ENCODE peak calls at places on chromosomes 7 and 10, in six cellular contexts. One of them, this sample, is unnamed.

GRCh38 chr10:133158756-133159610 is 1.0 kb upstream of the KNDC1 start:
- DNase-seq in AG10803: no peak
- DNase-seq in psoas muscle: no peak
- DNase-seq in sciatic nerve: peak
- DNase-seq in activated CD8-positive, alpha-beta memory T cell treated with anti-CD3 and anti-CD28 coated beads for 24 hours: peak
- DNase-seq in non-pigmented ciliary epithelial cell: no peak
- DNase-seq in this sample: no peak

GRCh38 chr10:86450806-86451603 is 70.6 kb downstream of the WAPL start:
- DNase-seq in AG10803: no peak
- DNase-seq in psoas muscle: no peak
- DNase-seq in sciatic nerve: no peak
- DNase-seq in activated CD8-positive, alpha-beta memory T cell treated with anti-CD3 and anti-CD28 coated beads for 24 hours: no peak
- DNase-seq in non-pigmented ciliary epithelial cell: no peak
- DNase-seq in this sample: no peak

GRCh38 chr10:48234807-48235206 is 39.7 kb downstream of the FRMPD2 start:
- DNase-seq in AG10803: no peak
- DNase-seq in psoas muscle: no peak
- DNase-seq in sciatic nerve: no peak
- DNase-seq in activated CD8-positive, alpha-beta memory T cell treated with anti-CD3 and anti-CD28 coated beads for 24 hours: no peak
- DNase-seq in non-pigmented ciliary epithelial cell: no peak
- DNase-seq in this sample: no peak

GRCh38 chr10:103554488-103555320 is 61.2 kb downstream of the NEURL1 start:
- DNase-seq in AG10803: peak
- DNase-seq in psoas muscle: peak
- DNase-seq in sciatic nerve: no peak
- DNase-seq in activated CD8-positive, alpha-beta memory T cell treated with anti-CD3 and anti-CD28 coated beads for 24 hours: no peak
- DNase-seq in non-pigmented ciliary epithelial cell: no peak
- DNase-seq in this sample: peak

GRCh38 chr10:110525349-110526260 is 27.9 kb downstream of the DUSP5 start:
- DNase-seq in AG10803: peak
- DNase-seq in psoas muscle: no peak
- DNase-seq in sciatic nerve: peak
- DNase-seq in activated CD8-positive, alpha-beta memory T cell treated with anti-CD3 and anti-CD28 coated beads for 24 hours: peak
- DNase-seq in non-pigmented ciliary epithelial cell: no peak
- DNase-seq in this sample: no peak

GRCh38 chr10:110774069-110775021 is 97.4 kb upstream of the PDCD4 start:
- DNase-seq in AG10803: peak
- DNase-seq in psoas muscle: no peak
- DNase-seq in sciatic nerve: no peak
- DNase-seq in activated CD8-positive, alpha-beta memory T cell treated with anti-CD3 and anti-CD28 coated beads for 24 hours: no peak
- DNase-seq in non-pigmented ciliary epithelial cell: peak
- DNase-seq in this sample: no peak

GRCh38 chr7:7816816-7817536 is 98.6 kb upstream of the RPA3 start:
- DNase-seq in AG10803: no peak
- DNase-seq in psoas muscle: no peak
- DNase-seq in sciatic nerve: no peak
- DNase-seq in activated CD8-positive, alpha-beta memory T cell treated with anti-CD3 and anti-CD28 coated beads for 24 hours: no peak
- DNase-seq in non-pigmented ciliary epithelial cell: no peak
- DNase-seq in this sample: no peak

GRCh38 chr7:33048257-33048656 is 14.3 kb downstream of the NT5C3A start:
- DNase-seq in AG10803: no peak
- DNase-seq in psoas muscle: no peak
- DNase-seq in sciatic nerve: no peak
- DNase-seq in activated CD8-positive, alpha-beta memory T cell treated with anti-CD3 and anti-CD28 coated beads for 24 hours: no peak
- DNase-seq in non-pigmented ciliary epithelial cell: no peak
- DNase-seq in this sample: no peak

GRCh38 chr10:20105931-20106330 is 289.7 kb downstream of the PLXDC2 start:
- DNase-seq in AG10803: peak
- DNase-seq in psoas muscle: no peak
- DNase-seq in sciatic nerve: no peak
- DNase-seq in activated CD8-positive, alpha-beta memory T cell treated with anti-CD3 and anti-CD28 coated beads for 24 hours: no peak
- DNase-seq in non-pigmented ciliary epithelial cell: peak
- DNase-seq in this sample: no peak

GRCh38 chr7:35482231-35482630 is 212.7 kb downstream of the HERPUD2 start:
- DNase-seq in AG10803: no peak
- DNase-seq in psoas muscle: no peak
- DNase-seq in sciatic nerve: no peak
- DNase-seq in activated CD8-positive, alpha-beta memory T cell treated with anti-CD3 and anti-CD28 coated beads for 24 hours: no peak
- DNase-seq in non-pigmented ciliary epithelial cell: no peak
- DNase-seq in this sample: no peak

GRCh38 chr10:52308251-52309031 is 5.6 kb upstream of the DKK1 start:
- DNase-seq in AG10803: peak
- DNase-seq in psoas muscle: peak
- DNase-seq in sciatic nerve: peak
- DNase-seq in activated CD8-positive, alpha-beta memory T cell treated with anti-CD3 and anti-CD28 coated beads for 24 hours: peak
- DNase-seq in non-pigmented ciliary epithelial cell: peak
- DNase-seq in this sample: no peak

GRCh38 chr10:12499066-12499465 is 149.7 kb downstream of the CAMK1D start:
- DNase-seq in AG10803: no peak
- DNase-seq in psoas muscle: no peak
- DNase-seq in sciatic nerve: no peak
- DNase-seq in activated CD8-positive, alpha-beta memory T cell treated with anti-CD3 and anti-CD28 coated beads for 24 hours: no peak
- DNase-seq in non-pigmented ciliary epithelial cell: no peak
- DNase-seq in this sample: no peak

GRCh38 chr10:5589963-5590511 is 65.3 kb downstream of the CALML3 start:
- DNase-seq in AG10803: peak
- DNase-seq in psoas muscle: no peak
- DNase-seq in sciatic nerve: no peak
- DNase-seq in activated CD8-positive, alpha-beta memory T cell treated with anti-CD3 and anti-CD28 coated beads for 24 hours: no peak
- DNase-seq in non-pigmented ciliary epithelial cell: no peak
- DNase-seq in this sample: no peak

GRCh38 chr10:77405771-77406241 is 231.8 kb downstream of the KCNMA1 start:
- DNase-seq in AG10803: peak
- DNase-seq in psoas muscle: peak
- DNase-seq in sciatic nerve: no peak
- DNase-seq in activated CD8-positive, alpha-beta memory T cell treated with anti-CD3 and anti-CD28 coated beads for 24 hours: no peak
- DNase-seq in non-pigmented ciliary epithelial cell: no peak
- DNase-seq in this sample: no peak

GRCh38 chr7:157427811-157428553 is 91.2 kb downstream of the DNAJB6 start:
- DNase-seq in AG10803: no peak
- DNase-seq in psoas muscle: peak
- DNase-seq in sciatic nerve: no peak
- DNase-seq in activated CD8-positive, alpha-beta memory T cell treated with anti-CD3 and anti-CD28 coated beads for 24 hours: no peak
- DNase-seq in non-pigmented ciliary epithelial cell: no peak
- DNase-seq in this sample: peak

GRCh38 chr10:69043931-69044531 is 43.9 kb upstream of the SRGN start:
- DNase-seq in AG10803: no peak
- DNase-seq in psoas muscle: no peak
- DNase-seq in sciatic nerve: no peak
- DNase-seq in activated CD8-positive, alpha-beta memory T cell treated with anti-CD3 and anti-CD28 coated beads for 24 hours: peak
- DNase-seq in non-pigmented ciliary epithelial cell: no peak
- DNase-seq in this sample: no peak

GRCh38 chr10:58577394-58577793 is 64.7 kb downstream of the BICC1 start:
- DNase-seq in AG10803: peak
- DNase-seq in psoas muscle: no peak
- DNase-seq in sciatic nerve: no peak
- DNase-seq in activated CD8-positive, alpha-beta memory T cell treated with anti-CD3 and anti-CD28 coated beads for 24 hours: no peak
- DNase-seq in non-pigmented ciliary epithelial cell: no peak
- DNase-seq in this sample: no peak

GRCh38 chr7:144834516-144835165 is 1.2 kb downstream of the TPK1 start:
- DNase-seq in AG10803: peak
- DNase-seq in psoas muscle: no peak
- DNase-seq in sciatic nerve: no peak
- DNase-seq in activated CD8-positive, alpha-beta memory T cell treated with anti-CD3 and anti-CD28 coated beads for 24 hours: no peak
- DNase-seq in non-pigmented ciliary epithelial cell: no peak
- DNase-seq in this sample: no peak

GRCh38 chr7:129454249-129454551 is 20.0 kb downstream of the STRIP2 start:
- DNase-seq in AG10803: no peak
- DNase-seq in psoas muscle: no peak
- DNase-seq in sciatic nerve: no peak
- DNase-seq in activated CD8-positive, alpha-beta memory T cell treated with anti-CD3 and anti-CD28 coated beads for 24 hours: no peak
- DNase-seq in non-pigmented ciliary epithelial cell: no peak
- DNase-seq in this sample: no peak

GRCh38 chr10:3756360-3756740 is 28.7 kb downstream of the KLF6 start:
- DNase-seq in AG10803: no peak
- DNase-seq in psoas muscle: no peak
- DNase-seq in sciatic nerve: no peak
- DNase-seq in activated CD8-positive, alpha-beta memory T cell treated with anti-CD3 and anti-CD28 coated beads for 24 hours: no peak
- DNase-seq in non-pigmented ciliary epithelial cell: no peak
- DNase-seq in this sample: no peak

GRCh38 chr7:27677912-27678612 is 15.4 kb upstream of the HIBADH start:
- DNase-seq in AG10803: peak
- DNase-seq in psoas muscle: no peak
- DNase-seq in sciatic nerve: no peak
- DNase-seq in activated CD8-positive, alpha-beta memory T cell treated with anti-CD3 and anti-CD28 coated beads for 24 hours: no peak
- DNase-seq in non-pigmented ciliary epithelial cell: peak
- DNase-seq in this sample: no peak

GRCh38 chr7:143002106-143002505 is 24.8 kb downstream of the OR9A2 start:
- DNase-seq in AG10803: no peak
- DNase-seq in psoas muscle: no peak
- DNase-seq in sciatic nerve: no peak
- DNase-seq in activated CD8-positive, alpha-beta memory T cell treated with anti-CD3 and anti-CD28 coated beads for 24 hours: no peak
- DNase-seq in non-pigmented ciliary epithelial cell: no peak
- DNase-seq in this sample: peak

GRCh38 chr7:155107126-155107525 is 37.0 kb downstream of the HTR5A start:
- DNase-seq in AG10803: no peak
- DNase-seq in psoas muscle: no peak
- DNase-seq in sciatic nerve: no peak
- DNase-seq in activated CD8-positive, alpha-beta memory T cell treated with anti-CD3 and anti-CD28 coated beads for 24 hours: no peak
- DNase-seq in non-pigmented ciliary epithelial cell: no peak
- DNase-seq in this sample: no peak

GRCh38 chr10:31508234-31508633 is 189.2 kb downstream of the ZEB1 start:
- DNase-seq in AG10803: no peak
- DNase-seq in psoas muscle: no peak
- DNase-seq in sciatic nerve: no peak
- DNase-seq in activated CD8-positive, alpha-beta memory T cell treated with anti-CD3 and anti-CD28 coated beads for 24 hours: no peak
- DNase-seq in non-pigmented ciliary epithelial cell: no peak
- DNase-seq in this sample: no peak

GRCh38 chr7:22726345-22726848 is 603 bp upstream of the IL6 start:
- DNase-seq in AG10803: peak
- DNase-seq in psoas muscle: peak
- DNase-seq in sciatic nerve: no peak
- DNase-seq in activated CD8-positive, alpha-beta memory T cell treated with anti-CD3 and anti-CD28 coated beads for 24 hours: peak
- DNase-seq in non-pigmented ciliary epithelial cell: peak
- DNase-seq in this sample: peak

GRCh38 chr7:14859267-14859666 is 43.3 kb downstream of the DGKB start:
- DNase-seq in AG10803: no peak
- DNase-seq in psoas muscle: no peak
- DNase-seq in sciatic nerve: no peak
- DNase-seq in activated CD8-positive, alpha-beta memory T cell treated with anti-CD3 and anti-CD28 coated beads for 24 hours: no peak
- DNase-seq in non-pigmented ciliary epithelial cell: no peak
- DNase-seq in this sample: no peak

GRCh38 chr7:82234457-82235049 is 209.0 kb downstream of the CACNA2D1 start:
- DNase-seq in AG10803: peak
- DNase-seq in psoas muscle: no peak
- DNase-seq in sciatic nerve: no peak
- DNase-seq in activated CD8-positive, alpha-beta memory T cell treated with anti-CD3 and anti-CD28 coated beads for 24 hours: no peak
- DNase-seq in non-pigmented ciliary epithelial cell: no peak
- DNase-seq in this sample: peak

GRCh38 chr7:33901199-33901598 is 4.1 kb upstream of the BMPER start:
- DNase-seq in AG10803: peak
- DNase-seq in psoas muscle: no peak
- DNase-seq in sciatic nerve: no peak
- DNase-seq in activated CD8-positive, alpha-beta memory T cell treated with anti-CD3 and anti-CD28 coated beads for 24 hours: no peak
- DNase-seq in non-pigmented ciliary epithelial cell: no peak
- DNase-seq in this sample: no peak

GRCh38 chr7:92682767-92683539 is 92.8 kb upstream of the FAM133B start:
- DNase-seq in AG10803: peak
- DNase-seq in psoas muscle: no peak
- DNase-seq in sciatic nerve: no peak
- DNase-seq in activated CD8-positive, alpha-beta memory T cell treated with anti-CD3 and anti-CD28 coated beads for 24 hours: no peak
- DNase-seq in non-pigmented ciliary epithelial cell: no peak
- DNase-seq in this sample: no peak

GRCh38 chr7:82501256-82501815 is 57.8 kb upstream of the CACNA2D1 start:
- DNase-seq in AG10803: no peak
- DNase-seq in psoas muscle: no peak
- DNase-seq in sciatic nerve: no peak
- DNase-seq in activated CD8-positive, alpha-beta memory T cell treated with anti-CD3 and anti-CD28 coated beads for 24 hours: no peak
- DNase-seq in non-pigmented ciliary epithelial cell: no peak
- DNase-seq in this sample: no peak

GRCh38 chr7:2633538-2634264 is 1.9 kb downstream of the TTYH3 start:
- DNase-seq in AG10803: peak
- DNase-seq in psoas muscle: peak
- DNase-seq in sciatic nerve: no peak
- DNase-seq in activated CD8-positive, alpha-beta memory T cell treated with anti-CD3 and anti-CD28 coated beads for 24 hours: peak
- DNase-seq in non-pigmented ciliary epithelial cell: peak
- DNase-seq in this sample: no peak

GRCh38 chr10:34520084-34520483 is 295.0 kb downstream of the PARD3 start:
- DNase-seq in AG10803: no peak
- DNase-seq in psoas muscle: no peak
- DNase-seq in sciatic nerve: no peak
- DNase-seq in activated CD8-positive, alpha-beta memory T cell treated with anti-CD3 and anti-CD28 coated beads for 24 hours: no peak
- DNase-seq in non-pigmented ciliary epithelial cell: no peak
- DNase-seq in this sample: no peak

GRCh38 chr10:80457554-80458262 is 3.6 kb downstream of the TSPAN14 start:
- DNase-seq in AG10803: no peak
- DNase-seq in psoas muscle: no peak
- DNase-seq in sciatic nerve: no peak
- DNase-seq in activated CD8-positive, alpha-beta memory T cell treated with anti-CD3 and anti-CD28 coated beads for 24 hours: peak
- DNase-seq in non-pigmented ciliary epithelial cell: no peak
- DNase-seq in this sample: peak

GRCh38 chr7:94295805-94296204 is 98.9 kb upstream of the COL1A2 start:
- DNase-seq in AG10803: peak
- DNase-seq in psoas muscle: no peak
- DNase-seq in sciatic nerve: no peak
- DNase-seq in activated CD8-positive, alpha-beta memory T cell treated with anti-CD3 and anti-CD28 coated beads for 24 hours: no peak
- DNase-seq in non-pigmented ciliary epithelial cell: peak
- DNase-seq in this sample: peak

This sample was measured in NCI-H526.